ENCODE peak calls at places on chromosomes 16 and 17, in eight cellular contexts. F, I, A, S, X, Q, C and G are unnamed samples.

GRCh38 chr17:73650147-73650546 is 5.9 kb upstream of the SDK2 start:
- DNase-seq in Q (no peak), S (no peak), C (peak), A (no peak), X (no peak), I (peak), F (no peak), G (no peak)

GRCh38 chr17:79485399-79485985 is 125.4 kb downstream of the RBFOX3 start:
- DNase-seq in F (no peak), I (no peak), X (no peak), C (no peak), A (no peak), Q (no peak), S (no peak), G (no peak)

GRCh38 chr16:46949216-46949892 is 24.1 kb downstream of the DNAJA2 start:
- DNase-seq in X (no peak), F (no peak), C (no peak), S (no peak), A (no peak), Q (no peak), I (no peak), G (no peak)

GRCh38 chr17:57655564-57655963 is 89.5 kb downstream of the CCDC182 start:
- DNase-seq in A (no peak), Q (no peak), S (no peak), C (no peak), I (no peak), X (no peak), F (no peak), G (no peak)

GRCh38 chr17:75878174-75878998 is at the start of gene TRIM47:
- DNase-seq in I (peak), Q (peak), F (peak), A (peak), C (no peak), S (no peak), X (peak), G (no peak)

GRCh38 chr17:2688351-2689342 is 22.9 kb downstream of the CLUH start:
- DNase-seq in I (peak), C (no peak), S (peak), F (no peak), A (no peak), X (no peak), Q (no peak), G (peak)

GRCh38 chr16:73703891-73704290 is 592.7 kb upstream of the PSMD7 start:
- DNase-seq in X (no peak), Q (no peak), S (no peak), C (no peak), I (no peak), A (no peak), F (no peak), G (no peak)

GRCh38 chr17:32523827-32524552 is 37.2 kb downstream of the CDK5R1 start:
- DNase-seq in Q (no peak), F (no peak), A (no peak), S (peak), I (no peak), C (no peak), X (no peak), G (no peak)

GRCh38 chr16:88353232-88353631 is 29.5 kb upstream of the ZNF469 start:
- DNase-seq in Q (no peak), I (no peak), C (no peak), A (no peak), X (no peak), F (no peak), S (no peak), G (no peak)

GRCh38 chr17:20092292-20092867 is 83.2 kb downstream of the SPECC1 start:
- DNase-seq in X (no peak), Q (no peak), A (no peak), F (no peak), I (no peak), C (no peak), S (no peak), G (no peak)

GRCh38 chr16:66131895-66132294 is 234.6 kb upstream of the CDH5 start:
- DNase-seq in X (peak), F (no peak), A (no peak), C (no peak), Q (no peak), S (no peak), I (no peak), G (no peak)

GRCh38 chr16:15518412-15519351 is 84.3 kb downstream of the BMERB1 start:
- DNase-seq in F (peak), S (no peak), C (peak), A (peak), I (no peak), Q (no peak), X (no peak), G (no peak)

GRCh38 chr16:50467943-50468748 is 80.0 kb upstream of the NKD1 start:
- DNase-seq in F (peak), Q (peak), X (no peak), A (no peak), S (no peak), C (peak), I (peak), G (peak)

GRCh38 chr16:11139624-11140375 is 116.2 kb downstream of the SOCS1 start:
- DNase-seq in Q (peak), A (no peak), F (no peak), C (no peak), I (no peak), S (no peak), X (no peak), G (no peak)

GRCh38 chr17:38507921-38508569 is 79.8 kb downstream of the ARHGAP23 start:
- DNase-seq in S (no peak), C (no peak), F (no peak), Q (no peak), I (no peak), X (no peak), A (no peak), G (no peak)

GRCh38 chr16:28264656-28265055 is 27.7 kb upstream of the SBK1 start:
- DNase-seq in X (peak), Q (no peak), I (no peak), A (peak), F (no peak), C (no peak), S (no peak), G (no peak)

DNA sequence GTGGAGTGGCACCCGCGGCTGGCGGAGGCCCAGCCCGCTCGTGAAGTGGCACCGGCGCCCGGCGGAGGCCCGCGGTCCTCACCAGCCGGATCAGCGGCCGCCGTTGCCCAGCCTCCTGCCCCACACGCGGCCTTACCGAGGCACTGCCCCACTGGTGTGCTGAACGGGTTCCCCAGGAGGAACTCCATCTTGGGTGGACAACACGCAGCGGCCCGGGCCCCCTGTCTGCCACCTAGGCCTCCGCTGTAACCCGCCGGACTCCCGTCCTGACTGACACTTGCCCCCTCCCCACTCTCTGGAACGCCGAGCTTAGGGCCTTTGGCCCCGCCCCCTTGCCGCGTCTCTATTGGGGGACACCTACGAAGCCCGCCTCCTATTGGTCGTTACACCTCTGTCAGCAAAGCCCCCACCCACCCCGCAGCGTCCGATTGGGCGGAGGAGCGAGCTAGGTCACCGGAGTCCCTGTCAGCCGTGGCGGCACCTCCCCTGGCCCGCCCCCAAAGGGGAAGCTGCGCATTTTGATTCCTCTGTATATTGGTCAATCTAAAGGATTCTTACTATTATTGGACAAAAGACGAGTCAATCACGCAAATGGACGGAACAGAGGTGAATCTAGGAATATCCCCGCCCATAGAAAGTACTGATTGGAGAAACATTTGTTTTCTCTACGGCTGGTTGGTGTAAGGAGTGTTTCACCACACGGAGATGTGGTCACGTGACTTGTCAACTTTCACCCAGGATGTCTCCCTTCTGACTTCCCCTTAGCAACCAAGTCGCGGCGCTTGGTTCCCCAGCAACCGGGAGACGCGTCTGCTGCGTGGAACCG is at the start of the genes DRC3 and TOM1L2:
- DNase-seq in C (peak), I (peak), F (peak), Q (peak), A (peak), X (peak), S (peak), G (peak)
- TF ChIP-seq CTCF in C (no peak), I (no peak), F (no peak), Q (peak), A (peak), X (no peak), S (no peak), G (peak)

GRCh38 chr17:80984749-80985148 is 6.9 kb upstream of the CHMP6 start:
- DNase-seq in A (no peak), X (no peak), Q (no peak), S (no peak), F (peak), I (no peak), C (no peak), G (no peak)
- TF ChIP-seq CTCF in A (no peak), X (no peak), Q (no peak), S (no peak), F (peak), I (no peak), C (no peak), G (no peak)

DNA sequence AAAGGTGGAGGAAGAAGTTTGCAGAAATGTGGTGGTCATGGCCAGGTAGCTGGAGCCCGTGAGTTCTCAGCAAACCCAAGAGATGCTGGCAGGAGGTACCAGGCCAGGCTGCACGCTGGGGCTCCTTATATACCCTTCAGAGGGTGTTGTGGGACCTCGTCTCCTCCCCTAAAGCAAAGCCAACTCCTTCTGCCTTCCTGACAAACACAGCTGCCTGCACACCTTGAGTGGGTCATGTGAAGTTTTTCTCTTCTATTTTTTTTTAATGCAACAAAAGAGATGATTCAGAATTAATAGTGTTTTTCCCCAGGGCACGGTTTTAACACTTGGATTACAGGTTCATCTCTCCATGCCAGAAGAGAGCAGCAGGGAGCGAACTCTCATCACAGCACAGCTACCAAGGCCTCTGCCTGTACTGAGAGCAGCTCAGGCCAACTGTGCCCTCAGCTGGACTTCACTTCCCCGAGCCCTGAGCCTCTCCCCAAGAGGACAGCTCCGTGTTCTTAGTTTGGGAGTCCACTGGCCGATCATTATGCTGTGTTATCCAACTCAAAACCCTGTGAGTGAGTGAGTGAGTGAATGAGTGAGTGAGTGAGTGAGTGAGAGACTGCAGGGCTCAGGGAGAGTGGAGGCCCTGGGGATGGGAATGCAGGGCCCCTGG is at the start of gene KRT15:
- DNase-seq in Q (no peak), S (no peak), A (no peak), I (no peak), C (no peak), F (no peak), X (peak), G (no peak)
- TF ChIP-seq CTCF in Q (no peak), S (no peak), A (no peak), I (no peak), C (no peak), F (peak), X (no peak), G (no peak)

DNA sequence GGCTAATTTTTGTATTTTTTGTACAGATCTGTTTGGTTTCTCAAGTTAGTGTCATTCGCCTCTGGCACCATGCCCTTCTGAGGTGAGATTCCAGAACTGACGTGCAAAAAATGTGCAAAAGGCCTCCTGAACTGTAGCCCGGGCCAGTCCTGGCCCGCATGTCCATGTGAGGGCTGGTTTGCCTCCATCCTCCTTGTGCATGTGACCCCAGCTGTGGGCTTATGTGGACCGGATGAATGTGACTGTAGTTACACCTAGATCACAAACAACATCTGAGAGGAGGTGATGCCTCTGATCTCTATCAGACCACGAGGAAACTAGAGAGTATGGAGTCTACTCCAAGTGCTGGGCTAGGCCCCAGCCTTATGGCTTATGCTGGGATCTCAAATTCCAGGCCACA is 241.6 kb downstream of the XYLT1 start:
- DNase-seq in Q (no peak), S (no peak), A (no peak), F (no peak), C (no peak), X (no peak), I (no peak), G (no peak)
- TF ChIP-seq CTCF in Q (no peak), S (no peak), A (no peak), F (no peak), C (no peak), X (no peak), I (no peak), G (no peak)

GRCh38 chr17:82978765-82979349 is 100.6 kb upstream of the METRNL start:
- DNase-seq in I (no peak), F (no peak), X (no peak), S (peak), C (no peak), A (peak), Q (no peak), G (no peak)

GRCh38 chr17:82980632-82981031 is 98.8 kb upstream of the METRNL start:
- DNase-seq in X (no peak), A (no peak), Q (no peak), I (no peak), C (no peak), F (no peak), S (peak), G (no peak)

GRCh38 chr17:82979718-82980117 is 99.7 kb upstream of the METRNL start:
- DNase-seq in S (peak), I (no peak), Q (no peak), C (no peak), X (no peak), A (no peak), F (no peak), G (no peak)

GRCh38 chr17:82983510-82984248 is 95.7 kb upstream of the METRNL start:
- DNase-seq in C (no peak), I (no peak), Q (no peak), X (no peak), A (no peak), S (no peak), F (no peak), G (no peak)

GRCh38 chr17:82981141-82981540 is 98.3 kb upstream of the METRNL start:
- DNase-seq in X (no peak), F (no peak), Q (no peak), C (no peak), I (peak), S (peak), A (no peak), G (no peak)
- TF ChIP-seq CTCF in X (no peak), F (no peak), Q (no peak), C (no peak), I (no peak), S (no peak), A (no peak), G (no peak)

GRCh38 chr16:69408451-69408850 is 16.0 kb upstream of the CYB5B start:
- DNase-seq in F (no peak), I (no peak), Q (no peak), A (peak), X (no peak), S (no peak), C (no peak), G (no peak)

GRCh38 chr16:69406780-69407331 is 17.6 kb upstream of the CYB5B start:
- DNase-seq in S (no peak), F (no peak), I (no peak), Q (no peak), X (no peak), A (no peak), C (peak), G (no peak)

GRCh38 chr16:69405757-69406156 is 18.7 kb upstream of the CYB5B start:
- DNase-seq in I (no peak), A (no peak), X (no peak), C (no peak), F (no peak), Q (no peak), S (no peak), G (no peak)

GRCh38 chr16:69405326-69405725 is 19.1 kb upstream of the CYB5B start:
- DNase-seq in Q (no peak), C (no peak), A (no peak), S (no peak), F (no peak), I (no peak), X (no peak), G (no peak)

DNA sequence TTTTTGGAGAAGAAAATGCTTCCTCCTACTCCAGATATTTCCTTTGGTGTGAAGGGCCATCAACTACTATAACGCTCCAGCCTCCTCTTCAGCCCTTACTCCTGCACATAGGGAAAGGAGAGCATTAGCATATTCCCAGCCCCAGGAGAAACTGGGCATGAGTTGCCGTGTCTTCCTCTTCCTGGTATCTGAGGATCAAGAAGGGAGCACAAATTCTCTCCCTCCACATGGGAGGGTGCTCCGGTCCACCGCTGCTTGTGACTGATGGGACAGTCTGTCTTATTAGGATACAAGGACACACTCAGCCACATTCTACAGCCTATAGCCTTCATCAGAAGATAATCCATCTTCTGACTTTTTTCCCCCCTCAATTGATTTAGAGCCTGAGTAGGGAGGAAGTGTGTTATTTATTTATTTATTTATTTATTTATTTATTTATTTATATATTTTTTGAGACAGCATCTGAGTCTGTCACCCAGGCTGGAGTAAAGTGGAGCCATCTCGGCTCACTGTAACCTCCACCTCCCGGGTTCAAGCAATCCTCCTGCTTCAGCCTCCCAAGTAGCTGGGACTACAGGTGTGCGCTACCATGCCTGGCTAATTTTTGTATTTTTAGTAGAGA is 16.6 kb upstream of the CYB5B start:
- DNase-seq in X (no peak), C (no peak), I (no peak), A (peak), S (no peak), Q (no peak), F (no peak), G (no peak)
- TF ChIP-seq CTCF in X (no peak), C (no peak), I (no peak), A (no peak), S (no peak), Q (no peak), F (no peak), G (no peak)